ENCODE peak calls at places on chromosomes 7 and 10, in ten cellular contexts. D is astrocyte of the cerebellum; V is ovary; J is mucosa of descending colon; T is activated CD8-positive, alpha-beta T cell treated with anti-CD3 and anti-CD28 coated beads for 36 hours; S is right atrium auricular region; R is HFFc6; X is nephron progenitor cell; C is heart left ventricle; O is AG04450. A is an unnamed sample.

GRCh38 chr10:108393111-108393510 is 1228.6 kb upstream of the SORCS1 start:
- DNase-seq in D (no peak), V (no peak), J (no peak), T (no peak), S (no peak), R (peak), X (no peak), C (no peak), O (no peak), A (no peak)

GRCh38 chr7:73671317-73671651 is 3.7 kb downstream of the VPS37D start:
- DNase-seq in D (no peak), V (no peak), J (no peak), T (no peak), S (no peak), R (no peak), X (no peak), C (no peak), O (no peak), A (no peak)

GRCh38 chr7:108270385-108270784 is 140.2 kb upstream of the LAMB4 start:
- DNase-seq in D (peak), V (no peak), J (no peak), T (no peak), S (no peak), R (no peak), X (no peak), C (no peak), O (no peak), A (no peak)

GRCh38 chr7:87564290-87564963 is 36.3 kb downstream of the ABCB1 start:
- DNase-seq in D (no peak), V (no peak), J (peak), T (peak), S (no peak), R (no peak), X (peak), C (no peak), O (no peak), A (no peak)

GRCh38 chr10:89327803-89328441 is at the start of gene IFIT3:
- DNase-seq in D (peak), V (peak), J (peak), T (peak), S (peak), R (peak), X (peak), C (peak), O (peak), A (no peak)

GRCh38 chr10:110843031-110843430 is 28.7 kb upstream of the PDCD4 start:
- DNase-seq in D (no peak), V (no peak), J (peak), T (peak), S (no peak), R (no peak), X (no peak), C (no peak), O (no peak), A (no peak)

GRCh38 chr7:148732862-148733261 is 34.2 kb downstream of the CUL1 start:
- DNase-seq in D (no peak), V (no peak), J (no peak), T (no peak), S (no peak), R (no peak), X (no peak), C (no peak), O (no peak), A (no peak)

GRCh38 chr7:26398436-26399308 is 107.0 kb downstream of the SNX10 start:
- DNase-seq in D (no peak), V (peak), J (peak), T (peak), S (no peak), R (no peak), X (peak), C (peak), O (no peak), A (no peak)

GRCh38 chr7:25894002-25894901 is 257.7 kb upstream of the NFE2L3 start:
- DNase-seq in D (no peak), V (no peak), J (peak), T (peak), S (no peak), R (no peak), X (no peak), C (no peak), O (no peak), A (no peak)

GRCh38 chr7:114986181-114986800 is 64.4 kb downstream of the MDFIC start:
- DNase-seq in D (no peak), V (no peak), J (no peak), T (no peak), S (no peak), R (no peak), X (no peak), C (no peak), O (no peak), A (no peak)

GRCh38 chr7:5230272-5231067 is 40.4 kb downstream of the WIPI2 start:
- DNase-seq in D (no peak), V (no peak), J (no peak), T (peak), S (no peak), R (no peak), X (no peak), C (no peak), O (no peak), A (no peak)
- TF ChIP-seq CTCF in D (no peak), V (no peak), J (no peak), T (no peak), S (no peak), R (no peak), X (no peak), C (no peak), O (no peak), A (no peak)

DNA sequence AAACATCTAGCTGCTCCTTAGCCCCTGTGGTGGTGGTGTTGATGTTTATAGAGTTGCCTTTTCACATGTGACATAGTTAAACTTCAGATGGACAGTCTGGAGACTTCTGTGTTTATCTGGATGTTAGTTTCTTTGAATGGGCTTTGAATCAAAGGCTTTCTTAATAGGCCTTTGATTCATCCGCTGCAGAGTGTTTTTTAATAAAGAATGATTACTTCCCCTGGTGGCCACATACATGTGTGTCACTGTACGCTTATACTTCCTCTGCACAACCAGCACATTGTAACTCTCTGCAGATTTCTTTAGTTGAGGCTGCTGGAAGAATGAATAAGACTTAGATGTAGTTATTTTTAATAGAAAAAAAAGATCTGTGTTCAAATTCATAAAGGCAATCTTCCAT is 221.1 kb downstream of the DYNC1I1 start:
- DNase-seq in D (no peak), V (no peak), J (no peak), T (no peak), S (no peak), R (no peak), X (no peak), C (no peak), O (no peak), A (no peak)
- TF ChIP-seq CTCF in D (no peak), V (no peak), J (no peak), T (no peak), S (no peak), R (no peak), X (peak), C (no peak), O (peak), A (no peak)

DNA sequence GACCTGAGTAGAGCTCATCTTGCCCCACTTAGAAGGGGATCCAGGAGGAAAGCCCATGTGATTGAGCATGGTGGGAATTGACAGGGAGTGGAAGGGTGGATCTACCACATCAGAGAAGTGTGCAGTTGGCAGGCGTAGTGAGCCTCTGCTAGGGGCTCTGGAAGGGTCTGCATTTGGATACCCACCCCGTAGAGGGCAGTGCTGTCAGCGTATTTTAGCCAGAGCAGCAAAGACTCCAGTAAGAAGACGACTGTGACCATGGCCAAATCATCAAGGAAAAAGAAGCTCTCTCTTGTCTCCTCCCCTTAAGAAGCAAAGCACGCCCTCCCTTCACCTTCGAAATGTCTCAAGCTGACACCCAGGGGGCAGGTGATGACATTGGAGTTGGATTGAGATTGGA is 68.8 kb upstream of the INHBA start:
- DNase-seq in D (no peak), V (no peak), J (no peak), T (no peak), S (no peak), R (no peak), X (no peak), C (no peak), O (no peak), A (no peak)
- TF ChIP-seq CTCF in D (no peak), V (no peak), J (no peak), T (no peak), S (no peak), R (peak), X (no peak), C (no peak), O (no peak), A (no peak)

GRCh38 chr7:117127585-117128168 is 174.4 kb downstream of the ST7 start:
- DNase-seq in D (peak), V (peak), J (peak), T (peak), S (peak), R (peak), X (peak), C (peak), O (peak), A (no peak)
- TF ChIP-seq CTCF in D (peak), V (peak), J (peak), T (peak), S (peak), R (peak), X (peak), C (peak), O (peak), A (peak)

GRCh38 chr10:71633935-71634334 is 85.6 kb downstream of the C10orf105 start:
- DNase-seq in D (no peak), V (no peak), J (no peak), T (no peak), S (no peak), R (no peak), X (no peak), C (no peak), O (no peak), A (no peak)
- TF ChIP-seq CTCF in D (no peak), V (no peak), J (no peak), T (no peak), S (no peak), R (no peak), X (no peak), C (no peak), O (no peak), A (no peak)

A was measured in osteocyte.